ENCODE peak calls at places on chromosome 14, in eight cellular contexts. A is LoVo; G is hepatic stellate cell; B is CD8-positive, alpha-beta T cell; Q is stimulated activated CD4-positive, alpha-beta T cell treated with anti-CD3 and anti-CD28 coated beads, Interleukin-4, amount 100 ng/mL, for 24 hours; Y is glutamatergic neuron; L is DMS153; H is A549. I is an unnamed sample.
A peak's percentile ranks its signal among the peaks of the same experiment; 100 is the strongest.

GRCh38 chr14:51732494-51733080 is 80.9 kb downstream of the FRMD6 start:
- DNase-seq in Q (no peak), A (no peak), B (no peak), H (no peak), L (no peak), Y (no peak), G (no peak), I (no peak)

GRCh38 chr14:104278214-104278534 is 139.8 kb downstream of the KIF26A start:
- DNase-seq in A (no peak), Q (no peak), H (no peak), G (no peak), L (no peak), Y (no peak), B (no peak), I (no peak)

GRCh38 chr14:74616507-74616906 is 4.5 kb upstream of the LTBP2 start:
- DNase-seq in H (peak; percentile 46), A (peak; percentile 73), B (no peak), Q (peak; percentile 25), G (peak; percentile 75), Y (no peak), L (no peak), I (peak; percentile 61)

GRCh38 chr14:29919845-29920244 is 7.8 kb downstream of the PRKD1 start:
- DNase-seq in Q (no peak), B (no peak), Y (no peak), A (no peak), G (no peak), H (no peak), L (no peak), I (no peak)

GRCh38 chr14:53378142-53378541 is 225.0 kb upstream of the DDHD1 start:
- DNase-seq in Y (no peak), G (no peak), L (no peak), Q (no peak), H (no peak), B (no peak), A (no peak), I (no peak)

GRCh38 chr14:33062881-33063280 is 124.2 kb downstream of the NPAS3 start:
- DNase-seq in G (no peak), A (no peak), B (no peak), L (no peak), Y (no peak), Q (no peak), H (no peak), I (no peak)

GRCh38 chr14:64506751-64507150 is 2.2 kb downstream of the ZBTB1 start:
- DNase-seq in Q (no peak), Y (no peak), B (no peak), H (no peak), L (no peak), A (no peak), G (no peak), I (no peak)

GRCh38 chr14:77069551-77069950 is 28.5 kb upstream of the CIPC start:
- DNase-seq in H (no peak), B (no peak), A (no peak), L (no peak), G (no peak), Y (no peak), Q (no peak), I (no peak)

GRCh38 chr14:50668008-50668851 is at the start of gene SAV1:
- DNase-seq in Y (peak; percentile 84), Q (peak; percentile 59), A (peak; percentile 89), B (peak; percentile 13), G (peak; percentile 52), H (no peak), L (peak; percentile 65), I (peak; percentile 83)

GRCh38 chr14:93940437-93940836 is 13.3 kb downstream of the FAM181A start:
- DNase-seq in H (no peak), Q (no peak), L (no peak), G (no peak), A (no peak), Y (no peak), B (no peak), I (no peak)

GRCh38 chr14:94025720-94026119 is 420 bp upstream of the OTUB2 start:
- DNase-seq in Y (no peak), L (no peak), B (no peak), H (no peak), G (no peak), A (peak; percentile 2), Q (no peak), I (no peak)

GRCh38 chr14:100239200-100239839 is 376 bp downstream of the YY1 start:
- DNase-seq in H (no peak), G (no peak), B (peak; percentile 5), Y (peak; percentile 33), Q (peak; percentile 29), L (no peak), A (no peak), I (no peak)

GRCh38 chr14:77100961-77101360 is 2.9 kb downstream of the CIPC start:
- DNase-seq in Y (no peak), Q (no peak), A (no peak), H (no peak), G (no peak), L (no peak), B (no peak), I (no peak)

GRCh38 chr14:52901357-52901980 is 49.4 kb downstream of the FERMT2 start:
- DNase-seq in A (no peak), L (no peak), H (no peak), G (no peak), Y (no peak), B (no peak), Q (no peak), I (no peak)

GRCh38 chr14:69620981-69621380 is 9.6 kb downstream of the SUSD6 start:
- DNase-seq in Q (no peak), A (no peak), B (no peak), Y (no peak), L (no peak), H (no peak), G (no peak), I (no peak)

GRCh38 chr14:103543140-103543539 is 14.1 kb downstream of the TRMT61A start:
- DNase-seq in Y (no peak), H (no peak), G (no peak), L (no peak), A (no peak), B (no peak), Q (no peak), I (no peak)

GRCh38 chr14:32354716-32355115 is 25.6 kb downstream of the AKAP6 start:
- DNase-seq in B (no peak), Q (no peak), A (no peak), Y (peak; percentile 37), G (no peak), L (no peak), H (no peak), I (no peak)

GRCh38 chr14:75301666-75302325 is 23.2 kb downstream of the FOS start:
- DNase-seq in B (no peak), Q (no peak), G (no peak), L (no peak), Y (no peak), A (peak; percentile 14), H (no peak), I (no peak)

GRCh38 chr14:104678346-104678745 is 11.1 kb upstream of the INF2 start:
- DNase-seq in H (no peak), A (no peak), Y (peak; percentile 79), G (peak; percentile 68), L (no peak), B (no peak), Q (no peak), I (peak; percentile 67)

GRCh38 chr14:45970589-45970988 is 681.0 kb downstream of the RPL10L start:
- DNase-seq in H (no peak), L (peak; percentile 28), A (no peak), Y (no peak), Q (no peak), G (no peak), B (no peak), I (no peak)

GRCh38 chr14:32201196-32201815 is 539 bp upstream of the RNU6-7 start:
- DNase-seq in B (peak; percentile 63), H (peak; percentile 66), L (peak; percentile 78), Q (peak; percentile 82), G (peak; percentile 34), A (peak; percentile 93), Y (peak; percentile 87), I (peak; percentile 54)

GRCh38 chr14:102594514-102595175 is 2.2 kb downstream of the RCOR1 start:
- DNase-seq in L (no peak), G (peak; percentile 79), H (peak; percentile 93), B (peak; percentile 11), Y (peak; percentile 74), Q (peak; percentile 69), A (peak; percentile 78), I (peak; percentile 77)

GRCh38 chr14:90698379-90698869 is 117.8 kb downstream of the TTC7B start:
- DNase-seq in G (no peak), L (peak; percentile 7), A (no peak), Q (no peak), Y (peak; percentile 70), B (no peak), H (no peak), I (no peak)

GRCh38 chr14:85534435-85534834 is 4.5 kb downstream of the FLRT2 start:
- DNase-seq in B (no peak), Y (peak; percentile 67), G (no peak), L (no peak), H (no peak), A (no peak), Q (no peak), I (no peak)

GRCh38 chr14:54881235-54881760 is 21.3 kb downstream of the GCH1 start:
- DNase-seq in L (no peak), H (no peak), G (peak; percentile 48), B (no peak), Y (no peak), Q (peak; percentile 18), A (peak; percentile 27), I (peak; percentile 39)

GRCh38 chr14:88327497-88327896 is 4.4 kb upstream of the KCNK10 start:
- DNase-seq in H (no peak), Q (no peak), Y (no peak), L (peak; percentile 48), A (peak; percentile 4), G (no peak), B (no peak), I (no peak)

GRCh38 chr14:87705439-87705896 is 287.5 kb downstream of the GALC start:
- DNase-seq in A (no peak), L (no peak), G (no peak), Y (no peak), H (no peak), Q (no peak), B (no peak), I (peak; percentile 24)

GRCh38 chr14:23175823-23176222 is 7.6 kb downstream of the SLC7A8 start:
- DNase-seq in Q (no peak), A (no peak), Y (no peak), L (no peak), B (no peak), G (no peak), H (no peak), I (no peak)

GRCh38 chr14:86462193-86462592 is 932.2 kb downstream of the FLRT2 start:
- DNase-seq in H (no peak), Q (no peak), G (no peak), A (no peak), Y (no peak), L (no peak), B (no peak), I (no peak)

GRCh38 chr14:97544581-97544980 is 747.4 kb downstream of the VRK1 start:
- DNase-seq in A (no peak), B (no peak), H (no peak), Q (no peak), G (no peak), Y (no peak), L (no peak), I (no peak)

GRCh38 chr14:94640721-94641631 is 28.8 kb downstream of the SERPINA3 start:
- DNase-seq in B (no peak), Y (no peak), G (no peak), A (peak; percentile 17), L (no peak), Q (no peak), H (no peak), I (no peak)

GRCh38 chr14:20986811-20987210 is 3.0 kb upstream of the METTL17 start:
- DNase-seq in L (no peak), A (peak; percentile 63), Y (no peak), Q (no peak), G (peak; percentile 90), H (peak; percentile 83), B (no peak), I (peak; percentile 84)

GRCh38 chr14:92462568-92462967 is 51.0 kb upstream of the RIN3 start:
- DNase-seq in Y (no peak), B (no peak), Q (no peak), G (no peak), L (no peak), A (no peak), H (no peak), I (no peak)

GRCh38 chr14:51561141-51561540 is 90.6 kb upstream of the FRMD6 start:
- DNase-seq in H (no peak), G (no peak), B (no peak), A (no peak), Q (no peak), Y (no peak), L (no peak), I (no peak)